ENCODE peak calls at places on chromosomes 12 and 14, in ten cellular contexts. U is pancreas; P is stimulated activated CD4-positive, alpha-beta T cell treated with anti-CD3 and anti-CD28 coated beads, TNF-alpha, amount 100 ng/mL, for 4 hours; E is hypothalamus; B is A673; M is fibroblast of mammary gland; K is Caki2; T is SJSA1; A is caudate nucleus; W is NAMALWA. Y is an unnamed sample.

GRCh38 chr14:100865682-100866591 is 37.6 kb downstream of the RTL1 start:
- DNase-seq in U (no peak), P (no peak), E (no peak), B (no peak), M (no peak), K (no peak), T (no peak), A (no peak), W (no peak), Y (no peak)

GRCh38 chr12:57476162-57476992 is 3.3 kb downstream of the ARHGAP9 start:
- DNase-seq in U (no peak), P (peak; percentile 53), E (no peak), B (no peak), M (no peak), K (no peak), T (peak; percentile 97), A (no peak), W (no peak), Y (peak; percentile 57)

GRCh38 chr12:58453306-58453705 is 467.0 kb downstream of the LRIG3 start:
- DNase-seq in U (no peak), P (no peak), E (no peak), B (no peak), M (no peak), K (no peak), T (no peak), A (no peak), W (no peak), Y (no peak)

GRCh38 chr12:31650927-31651326 is 8.6 kb upstream of the ETFBKMT start:
- DNase-seq in U (peak; percentile 54), P (no peak), E (no peak), B (no peak), M (peak; percentile 25), K (no peak), T (no peak), A (no peak), W (no peak), Y (no peak)

GRCh38 chr12:132169376-132169775 is 25.1 kb downstream of the NOC4L start:
- DNase-seq in U (no peak), P (no peak), E (no peak), B (no peak), M (no peak), K (no peak), T (no peak), A (no peak), W (no peak), Y (no peak)

GRCh38 chr14:53517276-53517960 is 364.3 kb upstream of the DDHD1 start:
- DNase-seq in U (no peak), P (no peak), E (no peak), B (no peak), M (peak; percentile 70), K (no peak), T (no peak), A (no peak), W (no peak), Y (no peak)

GRCh38 chr12:1914116-1914911 is 4.1 kb downstream of the CACNA2D4 start:
- DNase-seq in U (no peak), P (no peak), E (no peak), B (no peak), M (no peak), K (no peak), T (peak; percentile 34), A (no peak), W (no peak), Y (no peak)

GRCh38 chr14:96052541-96053105 is 13.5 kb downstream of the C14orf132 start:
- DNase-seq in U (no peak), P (no peak), E (no peak), B (no peak), M (peak; percentile 43), K (no peak), T (peak; percentile 25), A (no peak), W (no peak), Y (no peak)

GRCh38 chr12:116381744-116382455 is 104.4 kb upstream of the MED13L start:
- DNase-seq in U (no peak), P (no peak), E (no peak), B (peak; percentile 85), M (peak; percentile 98), K (peak; percentile 55), T (peak; percentile 91), A (no peak), W (no peak), Y (no peak)

GRCh38 chr14:96584199-96584906 is 82.2 kb downstream of the PAPOLA start:
- DNase-seq in U (no peak), P (no peak), E (no peak), B (peak; percentile 55), M (peak; percentile 15), K (no peak), T (no peak), A (no peak), W (peak; percentile 87), Y (no peak)

GRCh38 chr12:48286665-48287064 is 64.1 kb downstream of the ZNF641 start:
- DNase-seq in U (no peak), P (no peak), E (no peak), B (peak; percentile 47), M (peak; percentile 11), K (no peak), T (peak; percentile 66), A (no peak), W (peak; percentile 72), Y (no peak)

GRCh38 chr12:89882051-89882450 is 173.4 kb upstream of the ATP2B1 start:
- DNase-seq in U (no peak), P (no peak), E (no peak), B (no peak), M (peak; percentile 53), K (no peak), T (no peak), A (no peak), W (peak; percentile 10), Y (no peak)

GRCh38 chr12:56998316-56998715 is 8.0 kb downstream of the ZBTB39 start:
- DNase-seq in U (no peak), P (no peak), E (no peak), B (no peak), M (no peak), K (no peak), T (no peak), A (no peak), W (no peak), Y (no peak)

GRCh38 chr12:119693006-119693405 is 25.1 kb downstream of the PRKAB1 start:
- DNase-seq in U (peak; percentile 44), P (no peak), E (no peak), B (peak; percentile 80), M (peak; percentile 97), K (peak; percentile 91), T (no peak), A (no peak), W (no peak), Y (no peak)

GRCh38 chr12:54463034-54463433 is 10.4 kb downstream of the GTSF1 start:
- DNase-seq in U (no peak), P (no peak), E (no peak), B (no peak), M (peak; percentile 95), K (no peak), T (no peak), A (no peak), W (no peak), Y (no peak)

GRCh38 chr12:62891805-62892549 is 43.0 kb downstream of the PPM1H start:
- DNase-seq in U (no peak), P (no peak), E (no peak), B (no peak), M (no peak), K (peak; percentile 15), T (no peak), A (no peak), W (no peak), Y (no peak)

GRCh38 chr12:86712425-86712843 is 456.2 kb upstream of the MGAT4C start:
- DNase-seq in U (no peak), P (no peak), E (no peak), B (peak; percentile 66), M (peak; percentile 99), K (peak; percentile 98), T (peak; percentile 45), A (no peak), W (no peak), Y (no peak)

GRCh38 chr12:87981495-87981894 is 47.7 kb downstream of the C12orf50 start:
- DNase-seq in U (no peak), P (no peak), E (no peak), B (no peak), M (peak; percentile 69), K (no peak), T (no peak), A (no peak), W (no peak), Y (no peak)

GRCh38 chr14:97706814-97707213 is 909.6 kb downstream of the VRK1 start:
- DNase-seq in U (no peak), P (no peak), E (no peak), B (no peak), M (no peak), K (no peak), T (no peak), A (no peak), W (no peak), Y (no peak)

GRCh38 chr12:103144278-103144677 is 186.8 kb downstream of the ASCL1 start:
- DNase-seq in U (no peak), P (no peak), E (no peak), B (no peak), M (no peak), K (no peak), T (no peak), A (no peak), W (no peak), Y (no peak)

GRCh38 chr14:103731916-103732867 is 16.6 kb downstream of the ZFYVE21 start:
- DNase-seq in U (no peak), P (no peak), E (no peak), B (no peak), M (no peak), K (no peak), T (no peak), A (no peak), W (no peak), Y (no peak)

GRCh38 chr12:74646831-74647230 is 109.2 kb downstream of the ATXN7L3B start:
- DNase-seq in U (no peak), P (no peak), E (no peak), B (peak; percentile 80), M (no peak), K (no peak), T (no peak), A (no peak), W (peak; percentile 18), Y (no peak)

GRCh38 chr12:104720346-104721064 is 237.6 kb downstream of the SLC41A2 start:
- DNase-seq in U (no peak), P (peak; percentile 13), E (no peak), B (no peak), M (peak; percentile 56), K (no peak), T (no peak), A (no peak), W (peak; percentile 28), Y (peak; percentile 24)

Y was measured in activated naive CD8-positive, alpha-beta T cell treated with anti-CD3 and anti-CD28 coated beads, Interleukin-2, amount 50 U/mL, for 16 hours.